ENCODE peak calls at places on chromosome X, in seven cellular contexts. N, W, M, V, J, Q and R are unnamed samples. For H3K27me3, the result is how much of the 10 kb centered on the place peaks cover.

GRCh38 chrX:110212299-110212698 is 105.6 kb downstream of the AMMECR1 start:
- DNase-seq in W (no peak), M (no peak), V (no peak), N (no peak), J (no peak), Q (no peak), R (no peak)

GRCh38 chrX:129747533-129747932 is 8.8 kb downstream of the XPNPEP2 start:
- DNase-seq in M (no peak), Q (no peak), N (no peak), V (no peak), W (no peak), J (no peak), R (no peak)

GRCh38 chrX:153638436-153639176 is 8.4 kb upstream of the DUSP9 start:
- DNase-seq in M (no peak), V (peak), J (no peak), N (peak), W (no peak), Q (no peak), R (no peak)

GRCh38 chrX:48924270-48924669 is 5.4 kb upstream of the PIM2 start:
- DNase-seq in Q (no peak), M (no peak), V (no peak), J (no peak), W (no peak), N (no peak), R (no peak)

GRCh38 chrX:33307954-33308353 is 96.6 kb upstream of the DMD start:
- DNase-seq in Q (no peak), M (no peak), W (no peak), N (no peak), J (no peak), V (no peak), R (no peak)

GRCh38 chrX:21932277-21932996 is 8.1 kb upstream of the SMS start:
- DNase-seq in W (no peak), V (no peak), J (no peak), M (no peak), Q (no peak), N (no peak), R (no peak)

GRCh38 chrX:8711401-8711800 is 20.5 kb downstream of the ANOS1 start:
- DNase-seq in V (no peak), W (no peak), Q (no peak), M (no peak), N (no peak), J (no peak), R (no peak)

GRCh38 chrX:56232221-56233082 is at the start of gene KLF8:
- DNase-seq in V (peak), J (peak), N (no peak), W (peak), Q (peak), M (peak), R (peak)

GRCh38 chrX:124208675-124209074 is 123.8 kb upstream of the TEX13D start:
- DNase-seq in M (no peak), Q (no peak), J (no peak), N (no peak), V (no peak), W (no peak), R (no peak)

GRCh38 chrX:129781134-129782014 is 1.6 kb downstream of the SASH3 start:
- DNase-seq in N (peak), J (peak), V (no peak), W (no peak), M (no peak), Q (peak), R (peak)

GRCh38 chrX:137194164-137194563 is 160.4 kb upstream of the GPR101 start:
- DNase-seq in W (peak), Q (no peak), N (no peak), M (no peak), J (no peak), V (no peak), R (no peak)

DNA sequence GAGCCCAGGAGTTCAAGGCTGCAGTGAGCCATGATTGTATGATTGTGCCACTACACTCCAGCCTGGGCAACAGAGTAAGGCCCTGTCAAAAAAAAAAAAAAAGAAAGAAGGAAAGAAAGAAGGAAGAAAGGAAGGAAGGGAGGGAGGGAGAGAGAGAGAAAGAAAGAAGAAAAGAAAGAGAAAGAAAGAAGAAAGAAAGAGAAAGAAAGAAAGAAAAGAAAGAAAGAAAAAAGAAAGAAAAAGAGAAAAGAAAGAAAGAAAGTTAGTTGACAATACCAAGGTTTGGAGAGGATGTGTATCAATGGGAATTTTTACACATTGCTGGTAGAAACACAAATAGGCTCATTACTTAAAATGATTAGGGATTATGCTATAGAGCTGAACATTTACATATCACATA is 19.8 kb downstream of the RADX start:
- DNase-seq in V (no peak), J (no peak), M (no peak), N (no peak), W (no peak), Q (no peak), R (no peak)
- H3K27ac ChIP-seq in V (no peak), J (no peak), M (no peak), N (no peak), W (no peak), Q (no peak), R (no peak)

DNA sequence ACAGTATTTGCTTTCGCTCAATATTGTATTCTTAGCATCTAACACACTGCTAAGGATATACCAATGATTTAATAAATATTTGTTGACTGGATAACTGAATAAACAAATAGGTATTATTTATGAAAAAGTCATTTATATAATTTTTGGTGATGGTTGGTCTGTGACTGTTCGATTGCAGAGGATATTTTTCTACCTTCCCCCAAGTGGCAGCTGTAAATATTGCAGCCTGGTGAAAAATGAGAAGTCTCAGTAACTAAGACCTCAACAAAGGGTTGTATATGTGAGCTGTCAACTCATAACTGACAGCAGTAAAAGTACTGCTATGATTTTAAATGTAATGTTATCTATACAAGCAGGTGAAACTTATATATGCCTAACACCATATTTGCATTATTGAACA is 36.0 kb downstream of the HTR2C start:
- DNase-seq in M (no peak), V (no peak), J (no peak), Q (no peak), N (no peak), W (no peak), R (no peak)
- H3K27me3 ChIP-seq in M (under half), V (under half), J (under half), Q (under half), N (under half), W (under half), R (under half)

DNA sequence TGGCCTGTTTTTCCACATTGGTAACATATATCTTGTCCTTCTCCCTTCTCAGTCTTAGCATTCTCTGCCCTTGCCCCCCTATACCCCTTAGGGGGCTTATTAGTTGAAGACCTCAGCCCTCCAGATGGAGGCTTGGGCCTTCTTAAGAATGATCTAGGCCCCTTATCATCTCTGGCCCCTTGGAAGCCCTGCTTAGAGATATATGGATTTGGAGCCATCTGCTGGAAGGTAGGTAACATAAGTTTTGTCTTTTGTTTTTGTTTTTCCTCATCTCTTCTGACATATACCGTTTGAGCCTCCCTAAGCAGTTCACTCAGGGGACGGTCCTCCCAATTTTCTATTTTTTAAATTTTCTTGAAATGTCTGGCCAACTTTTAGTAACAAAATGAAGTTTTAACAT is 48.3 kb upstream of the NAP1L2 start:
- DNase-seq in N (no peak), M (no peak), Q (no peak), J (no peak), V (no peak), W (peak), R (no peak)
- TF ChIP-seq CTCF in N (peak), M (no peak), Q (no peak), J (no peak), V (no peak), W (no peak), R (no peak)

DNA sequence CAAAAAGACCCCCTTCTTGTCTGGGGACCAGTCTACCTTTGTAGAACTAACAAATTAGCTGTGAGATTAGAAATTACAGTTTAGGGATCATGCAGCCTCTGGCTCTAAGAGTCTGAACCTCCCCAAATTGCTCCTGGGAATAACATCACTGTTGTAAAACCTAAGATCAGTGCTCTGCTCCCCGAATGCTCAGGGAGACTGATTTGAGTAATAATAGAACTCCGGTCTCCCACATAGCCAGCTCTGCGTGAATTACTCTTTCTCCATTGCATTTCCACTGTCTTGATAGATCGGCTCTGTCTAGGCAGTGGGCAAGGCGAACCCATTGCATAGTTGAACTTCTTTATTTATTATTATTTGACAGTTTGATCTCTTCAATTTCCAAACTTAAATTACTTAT is 160.8 kb upstream of the VCX3A start:
- DNase-seq in M (no peak), W (no peak), N (no peak), J (no peak), Q (no peak), V (no peak), R (no peak)
- H3K27ac ChIP-seq in M (no peak), W (no peak), N (no peak), J (no peak), Q (no peak), V (no peak), R (no peak)

GRCh38 chrX:25021132-25021498 is 5.3 kb upstream of the ARX start:
- DNase-seq in W (no peak), Q (no peak), J (no peak), N (no peak), M (no peak), V (no peak), R (no peak)
- H3K27me3 ChIP-seq in W (under half), Q (under half), J (half or more), N (under half), M (under half), V (under half), R (half or more)

GRCh38 chrX:134776844-134777370 is 118.6 kb upstream of the PLAC1 start:
- DNase-seq in W (no peak), M (no peak), V (no peak), N (no peak), J (no peak), Q (no peak), R (no peak)

GRCh38 chrX:134780908-134781307 is 122.6 kb upstream of the PLAC1 start:
- DNase-seq in M (no peak), W (no peak), N (no peak), J (no peak), Q (no peak), V (no peak), R (no peak)

GRCh38 chrX:134782796-134783195 is 124.5 kb upstream of the PLAC1 start:
- DNase-seq in M (no peak), Q (no peak), J (no peak), N (no peak), W (no peak), V (no peak), R (no peak)
- TF ChIP-seq CTCF in M (peak), Q (no peak), J (peak), N (peak), W (peak), V (peak), R (no peak)

GRCh38 chrX:20322887-20323286 is 56.2 kb upstream of the RPS6KA3 start:
- DNase-seq in W (no peak), M (no peak), Q (no peak), V (no peak), J (no peak), N (no peak), R (no peak)

GRCh38 chrX:20319054-20319453 is 52.3 kb upstream of the RPS6KA3 start:
- DNase-seq in J (no peak), M (no peak), W (no peak), V (no peak), N (no peak), Q (no peak), R (no peak)

GRCh38 chrX:20317873-20318272 is 51.2 kb upstream of the RPS6KA3 start:
- DNase-seq in V (no peak), J (no peak), M (no peak), Q (no peak), W (no peak), N (no peak), R (no peak)

GRCh38 chrX:20325786-20326388 is 59.2 kb upstream of the RPS6KA3 start:
- DNase-seq in N (no peak), J (no peak), V (no peak), W (no peak), M (no peak), Q (no peak), R (no peak)

DNA sequence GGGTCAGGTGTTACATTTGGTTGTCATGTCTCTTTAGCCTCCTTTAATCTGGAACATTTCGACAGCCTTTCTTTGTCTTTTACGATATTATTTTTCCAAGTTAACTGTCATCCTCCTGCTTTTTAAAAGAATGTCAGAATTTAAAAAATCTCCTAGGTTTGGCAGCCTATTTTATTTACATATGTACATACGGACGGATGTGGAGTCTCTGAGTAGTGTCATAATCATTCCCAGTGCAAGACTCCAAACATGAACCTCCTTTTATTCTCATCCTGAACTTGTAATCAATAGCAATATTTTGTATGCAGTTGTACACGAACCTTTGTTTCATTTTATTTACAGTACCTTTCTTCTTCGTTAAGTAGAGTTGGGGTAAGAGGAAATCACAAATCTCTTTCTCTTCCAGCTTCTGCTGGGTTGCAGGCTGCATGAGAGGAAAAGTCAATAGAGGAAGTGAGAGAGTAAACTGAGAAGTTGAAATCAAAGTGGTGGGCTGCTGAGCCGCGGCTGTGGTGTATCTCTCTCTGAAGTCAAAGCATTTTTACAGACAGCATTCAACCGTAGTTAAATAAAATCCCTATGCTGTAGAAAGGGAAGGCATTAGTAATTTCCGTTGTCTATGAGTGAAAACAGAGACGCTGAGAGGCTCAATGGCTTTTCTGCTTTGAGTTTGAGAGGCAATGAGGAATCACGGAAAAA is 53.9 kb upstream of the RPS6KA3 start:
- DNase-seq in W (no peak), Q (peak), V (no peak), J (no peak), N (no peak), M (no peak), R (peak)
- H3K27ac ChIP-seq in W (no peak), Q (no peak), V (no peak), J (no peak), N (no peak), M (no peak), R (no peak)

GRCh38 chrX:115093206-115093605 is 75.8 kb upstream of the IL13RA2 start:
- DNase-seq in Q (no peak), W (no peak), N (no peak), M (no peak), V (no peak), J (no peak), R (no peak)

GRCh38 chrX:115098897-115099296 is 81.5 kb upstream of the IL13RA2 start:
- DNase-seq in W (no peak), N (no peak), V (no peak), M (no peak), Q (no peak), J (no peak), R (no peak)
- H3K27me3 ChIP-seq in W (under half), N (under half), V (under half), M (under half), Q (under half), J (under half), R (under half)

GRCh38 chrX:65578346-65578745 is 43.8 kb upstream of the LAS1L start:
- DNase-seq in Q (no peak), V (no peak), M (no peak), N (no peak), W (no peak), J (no peak), R (no peak)

GRCh38 chrX:65572971-65573370 is 38.4 kb upstream of the LAS1L start:
- DNase-seq in M (no peak), W (no peak), V (no peak), J (no peak), Q (no peak), N (no peak), R (no peak)

GRCh38 chrX:65576160-65576559 is 41.6 kb upstream of the LAS1L start:
- DNase-seq in Q (no peak), V (no peak), J (no peak), W (no peak), M (no peak), N (no peak), R (no peak)

GRCh38 chrX:65575024-65575423 is 40.4 kb upstream of the LAS1L start:
- DNase-seq in J (no peak), N (no peak), W (no peak), M (no peak), Q (no peak), V (no peak), R (no peak)

GRCh38 chrX:65574356-65574755 is 39.8 kb upstream of the LAS1L start:
- DNase-seq in J (no peak), W (no peak), N (no peak), M (no peak), Q (no peak), V (no peak), R (no peak)
- TF ChIP-seq CTCF in J (no peak), W (no peak), N (no peak), M (no peak), Q (no peak), V (no peak), R (no peak)